ENCODE peak calls at places on chromosomes 2 and 18, in six cellular contexts. L is cardiac septum, H is erythroblast, F is NCI-H69, A is kidney tubule cell, G is NCI-H1092 treated with DMSO at 0.1 percent for 48 hours. E is an unnamed sample.

GRCh38 chr18:75625966-75626365 is 198.5 kb upstream of the SMIM21 start:
- DNase-seq in L (no peak), H (no peak), F (no peak), A (peak; percentile 41), G (no peak), E (no peak)

GRCh38 chr2:102297891-102298290 is 13.5 kb upstream of the IL1RL1 start:
- DNase-seq in L (no peak), H (no peak), F (no peak), A (no peak), G (no peak), E (no peak)

GRCh38 chr2:191910518-191910917 is 63.6 kb upstream of the CAVIN2 start:
- DNase-seq in L (no peak), H (no peak), F (no peak), A (peak; percentile 88), G (no peak), E (no peak)

GRCh38 chr2:20506281-20506685 is 59.4 kb downstream of the RHOB start:
- DNase-seq in L (no peak), H (no peak), F (no peak), A (peak; percentile 78), G (no peak), E (no peak)

GRCh38 chr2:159015823-159016222 is 47.4 kb downstream of the TANC1 start:
- DNase-seq in L (no peak), H (no peak), F (no peak), A (no peak), G (no peak), E (no peak)

GRCh38 chr2:182038579-182038978 is 52.9 kb downstream of the PPP1R1C start:
- DNase-seq in L (no peak), H (peak; percentile 7), F (no peak), A (peak; percentile 79), G (no peak), E (no peak)

GRCh38 chr2:157758586-157758985 is 117.5 kb downstream of the ACVR1 start:
- DNase-seq in L (no peak), H (no peak), F (no peak), A (no peak), G (no peak), E (no peak)

GRCh38 chr2:27427863-27428212 is 593 bp upstream of the NRBP1 start:
- DNase-seq in L (no peak), H (no peak), F (no peak), A (no peak), G (no peak), E (no peak)

GRCh38 chr2:188881434-188881833 is 92.7 kb upstream of the COL3A1 start:
- DNase-seq in L (no peak), H (no peak), F (no peak), A (no peak), G (no peak), E (no peak)

GRCh38 chr2:176129013-176129796 is at the start of gene HOXD8:
- DNase-seq in L (no peak), H (peak; percentile 77), F (no peak), A (peak; percentile 87), G (no peak), E (no peak)

GRCh38 chr2:220228310-220229006 is 601.0 kb downstream of the SLC4A3 start:
- DNase-seq in L (no peak), H (no peak), F (no peak), A (peak; percentile 95), G (no peak), E (no peak)

GRCh38 chr2:235692671-235693171 is 198.9 kb downstream of the AGAP1 start:
- DNase-seq in L (no peak), H (peak; percentile 87), F (no peak), A (peak; percentile 22), G (no peak), E (no peak)

GRCh38 chr18:47254341-47254939 is 3.0 kb upstream of the SKOR2 start:
- DNase-seq in L (no peak), H (peak; percentile 45), F (no peak), A (peak; percentile 38), G (no peak), E (no peak)

GRCh38 chr2:164745012-164745797 is 96.4 kb downstream of the COBLL1 start:
- DNase-seq in L (no peak), H (no peak), F (no peak), A (peak; percentile 79), G (no peak), E (no peak)

GRCh38 chr2:120448961-120449421 is 103.1 kb downstream of the INHBB start:
- DNase-seq in L (peak; percentile 63), H (no peak), F (peak; percentile 89), A (no peak), G (no peak), E (no peak)

GRCh38 chr2:62306751-62307468 is 111.0 kb downstream of the B3GNT2 start:
- DNase-seq in L (no peak), H (no peak), F (peak; percentile 82), A (peak; percentile 50), G (peak; percentile 52), E (no peak)

GRCh38 chr2:234291765-234292204 is 205.1 kb downstream of the ARL4C start:
- DNase-seq in L (no peak), H (no peak), F (peak; percentile 57), A (peak; percentile 75), G (peak; percentile 31), E (no peak)

GRCh38 chr2:25331686-25332365 is 9.9 kb downstream of the DNMT3A start:
- DNase-seq in L (no peak), H (no peak), F (peak; percentile 16), A (no peak), G (no peak), E (no peak)

GRCh38 chr2:238573065-238573778 is 146.5 kb downstream of the ASB1 start:
- DNase-seq in L (peak; percentile 60), H (peak; percentile 22), F (peak; percentile 7), A (peak; percentile 13), G (no peak), E (no peak)

GRCh38 chr2:99106905-99107304 is 34.6 kb upstream of the C2orf15 start:
- DNase-seq in L (no peak), H (peak; percentile 55), F (no peak), A (peak; percentile 4), G (no peak), E (no peak)

GRCh38 chr2:83696838-83697237 is 762.2 kb downstream of the SUCLG1 start:
- DNase-seq in L (no peak), H (no peak), F (no peak), A (no peak), G (no peak), E (no peak)

GRCh38 chr2:127707890-127708648 is 6.8 kb downstream of the SFT2D3 start:
- DNase-seq in L (no peak), H (no peak), F (no peak), A (no peak), G (no peak), E (no peak)

GRCh38 chr2:119024152-119024551 is 82.2 kb downstream of the MARCO start:
- DNase-seq in L (no peak), H (no peak), F (no peak), A (no peak), G (no peak), E (no peak)

GRCh38 chr2:238691596-238692491 is 156.0 kb upstream of the TWIST2 start:
- DNase-seq in L (no peak), H (no peak), F (no peak), A (no peak), G (no peak), E (no peak)

GRCh38 chr2:223001831-223002230 is 50.2 kb upstream of the KCNE4 start:
- DNase-seq in L (no peak), H (no peak), F (no peak), A (no peak), G (no peak), E (no peak)